ENCODE peak calls at places on chromosomes 5 and 9, in six cellular contexts. E, D, R, U, W and Q are unnamed samples.

GRCh38 chr9:4497855-4498254 is 7.6 kb downstream of the SLC1A1 start:
- DNase-seq in W (no peak), R (no peak), D (peak; percentile 65), U (no peak), E (no peak), Q (no peak)

GRCh38 chr5:168311061-168311566 is 19.7 kb downstream of the WWC1 start:
- DNase-seq in D (no peak), W (no peak), R (no peak), E (no peak), U (no peak), Q (no peak)

GRCh38 chr5:103703617-103704016 is 141.0 kb upstream of the NUDT12 start:
- DNase-seq in R (no peak), W (no peak), D (no peak), U (no peak), E (no peak), Q (no peak)

GRCh38 chr9:120885968-120886367 is 9.0 kb upstream of the PHF19 start:
- DNase-seq in R (no peak), E (no peak), D (no peak), U (no peak), W (no peak), Q (no peak)

GRCh38 chr5:28473531-28474107 is 1435.2 kb upstream of the CDH9 start:
- DNase-seq in D (peak; percentile 10), E (no peak), W (peak; percentile 2), R (no peak), U (no peak), Q (no peak)

GRCh38 chr5:163578652-163579051 is 73.2 kb downstream of the MAT2B start:
- DNase-seq in D (no peak), E (no peak), U (no peak), W (no peak), R (no peak), Q (no peak)

GRCh38 chr9:127214421-127215265 is 49.9 kb upstream of the GARNL3 start:
- DNase-seq in R (peak; percentile 73), W (no peak), U (no peak), D (peak; percentile 53), E (peak; percentile 52), Q (no peak)

GRCh38 chr9:25827626-25828025 is 149.4 kb upstream of the TUSC1 start:
- DNase-seq in U (no peak), W (no peak), E (no peak), R (no peak), D (no peak), Q (no peak)

GRCh38 chr5:66661149-66661548 is 65.0 kb downstream of the MAST4 start:
- DNase-seq in D (peak; percentile 94), R (no peak), W (no peak), U (no peak), E (peak; percentile 54), Q (no peak)

GRCh38 chr5:160071521-160072299 is 47.5 kb downstream of the PWWP2A start:
- DNase-seq in E (peak; percentile 16), R (no peak), U (no peak), W (no peak), D (no peak), Q (no peak)

GRCh38 chr5:84091400-84091799 is 293.3 kb downstream of the EDIL3 start:
- DNase-seq in E (no peak), W (no peak), U (no peak), D (no peak), R (no peak), Q (no peak)

GRCh38 chr5:93886917-93887361 is 145.5 kb upstream of the POU5F2 start:
- DNase-seq in R (no peak), W (no peak), D (no peak), E (no peak), U (no peak), Q (no peak)

GRCh38 chr5:411728-412127 is 31.2 kb upstream of the EXOC3 start:
- DNase-seq in R (peak; percentile 45), U (no peak), E (no peak), D (no peak), W (no peak), Q (peak; percentile 33)

GRCh38 chr9:136576269-136576626 is 30.4 kb upstream of the NOTCH1 start:
- DNase-seq in W (peak; percentile 50), R (peak; percentile 91), U (no peak), E (no peak), D (peak; percentile 36), Q (no peak)

GRCh38 chr5:180804129-180804601 is 1.6 kb upstream of the MGAT1 start:
- DNase-seq in E (no peak), R (peak; percentile 64), D (no peak), W (no peak), U (no peak), Q (no peak)

GRCh38 chr9:33138768-33139167 is 28.4 kb downstream of the B4GALT1 start:
- DNase-seq in U (no peak), D (no peak), W (no peak), R (peak; percentile 58), E (no peak), Q (no peak)

GRCh38 chr9:79134654-79135053 is 437.1 kb upstream of the TLE4 start:
- DNase-seq in U (no peak), W (no peak), E (no peak), R (no peak), D (peak; percentile 71), Q (no peak)

GRCh38 chr9:131640438-131641181 is 95.3 kb downstream of the PRRT1B start:
- DNase-seq in E (no peak), R (no peak), U (no peak), W (no peak), D (peak; percentile 58), Q (peak; percentile 50)

GRCh38 chr9:4382722-4383317 is 83.0 kb upstream of the GLIS3 start:
- DNase-seq in U (peak; percentile 8), E (no peak), W (no peak), R (no peak), D (peak; percentile 21), Q (no peak)

GRCh38 chr5:150180241-150181027 is 9.4 kb upstream of the SLC6A7 start:
- DNase-seq in W (no peak), U (no peak), D (peak; percentile 30), R (peak; percentile 99), E (peak; percentile 73), Q (peak; percentile 77)

GRCh38 chr5:82473262-82473661 is 195.1 kb upstream of the RPS23 start:
- DNase-seq in E (no peak), R (no peak), U (no peak), D (no peak), W (no peak), Q (no peak)

GRCh38 chr5:168714046-168714445 is 134.9 kb upstream of the PANK3 start:
- DNase-seq in U (no peak), R (no peak), W (no peak), D (peak; percentile 56), E (no peak), Q (no peak)

GRCh38 chr5:60677831-60678664 is 21.9 kb downstream of the DEPDC1B start:
- DNase-seq in D (peak; percentile 36), E (no peak), W (peak; percentile 23), R (no peak), U (no peak), Q (no peak)
- TF ChIP-seq CTCF in D (peak; percentile 37), E (peak; percentile 52), W (peak; percentile 38), R (peak; percentile 43), U (peak; percentile 45), Q (peak; percentile 58)

DNA sequence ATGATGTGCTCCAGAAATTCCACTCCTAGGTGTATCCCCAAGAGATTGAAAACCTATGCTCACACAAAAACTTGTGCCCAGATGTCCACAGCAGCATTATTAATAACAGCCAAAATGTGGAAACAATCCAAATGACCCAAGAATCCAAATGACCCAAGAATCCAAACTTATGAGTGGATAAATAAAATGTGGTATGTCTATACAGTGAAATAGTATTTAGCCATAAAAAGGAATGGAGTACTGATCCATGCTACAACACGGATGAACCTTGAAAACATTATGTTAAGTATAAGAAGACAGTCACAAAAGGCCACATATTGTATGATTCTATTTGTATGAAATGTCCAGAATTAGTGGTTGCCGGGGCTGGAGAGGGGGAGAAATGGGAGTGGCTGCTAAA is 80.3 kb downstream of the PSD2 start:
- DNase-seq in E (no peak), W (no peak), D (no peak), R (no peak), U (no peak), Q (no peak)
- H3K27me3 ChIP-seq in E (no peaks in the 10 kb centered on the region), W (peaks cover 10% of the 10 kb centered on the region), D (peaks cover 13% of the 10 kb centered on the region), R (no peaks in the 10 kb centered on the region), U (no peaks in the 10 kb centered on the region), Q (no peaks in the 10 kb centered on the region)

GRCh38 chr9:37663926-37664325 is 13.2 kb downstream of the FRMPD1 start:
- DNase-seq in E (no peak), D (no peak), W (no peak), U (no peak), R (no peak), Q (no peak)

GRCh38 chr9:37669232-37669631 is 18.5 kb downstream of the FRMPD1 start:
- DNase-seq in U (no peak), E (no peak), D (no peak), W (no peak), R (no peak), Q (no peak)

DNA sequence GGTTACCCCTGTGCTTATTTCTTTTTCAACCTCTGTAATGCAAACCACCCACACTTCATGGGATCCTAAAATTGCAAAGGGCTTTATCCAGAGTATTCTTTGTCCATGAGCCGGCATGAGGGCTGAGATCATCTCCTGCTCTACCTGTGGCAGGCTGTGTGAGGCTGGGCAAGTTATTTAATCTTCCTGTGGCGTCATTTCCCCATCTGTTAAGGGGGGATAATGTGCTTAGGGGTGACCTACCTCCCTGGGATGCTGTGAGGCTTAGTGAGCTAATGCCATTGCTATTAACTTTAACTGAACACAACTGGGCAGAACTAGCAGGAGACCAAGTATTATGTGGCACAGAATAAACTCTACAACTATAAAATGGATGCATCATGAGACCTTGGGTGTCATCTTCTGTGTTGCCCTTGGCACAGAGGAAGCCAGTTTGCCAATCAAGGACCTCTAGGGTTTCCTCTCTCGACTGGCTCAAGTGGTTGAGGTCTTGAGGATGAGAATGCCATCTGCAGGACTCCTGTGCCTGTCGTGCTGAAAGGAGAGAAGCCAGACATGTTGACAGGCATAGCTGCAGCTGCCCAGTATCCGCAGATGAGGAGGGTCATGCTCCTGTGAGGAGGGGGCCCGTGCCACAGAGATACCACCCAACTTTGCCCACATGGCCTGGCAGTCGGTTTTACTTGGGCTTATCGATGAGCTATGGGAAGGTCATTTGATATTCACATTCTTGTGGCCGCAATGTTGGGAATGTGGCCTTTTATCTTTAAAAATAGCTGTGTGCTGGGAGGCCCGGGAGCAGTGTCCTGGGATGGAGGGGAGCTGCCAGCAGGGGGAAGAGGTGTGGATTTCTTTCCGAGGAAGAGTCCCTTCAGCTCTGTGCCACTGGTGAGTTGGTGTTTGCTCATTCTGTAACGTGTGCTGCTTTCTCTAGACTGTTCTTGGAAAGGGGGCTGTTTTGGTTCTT is 17.2 kb downstream of the FRMPD1 start:
- DNase-seq in W (no peak), R (no peak), U (no peak), E (no peak), D (no peak), Q (no peak)
- TF ChIP-seq CTCF in W (no peak), R (no peak), U (no peak), E (peak; percentile 25), D (no peak), Q (no peak)

DNA sequence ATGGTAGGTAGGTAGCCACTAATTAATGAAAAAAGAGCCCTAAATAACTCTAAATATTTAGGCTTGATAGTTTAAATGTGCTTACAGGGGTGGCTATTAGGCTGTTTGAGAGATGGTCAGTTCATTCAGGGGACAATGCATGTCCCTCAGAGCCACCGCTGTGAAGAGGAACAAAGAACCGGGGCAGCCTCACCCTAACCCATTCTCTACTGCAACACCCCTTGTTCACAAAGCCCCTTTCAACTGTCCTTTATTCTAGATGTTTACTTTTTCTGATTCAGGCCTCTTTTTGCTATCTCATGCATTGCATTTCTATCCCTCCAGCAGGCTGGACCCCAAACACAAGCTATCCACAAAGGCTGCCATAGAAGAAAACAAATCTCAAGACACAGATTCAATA is 906.7 kb downstream of the NR2F1-AS1 start:
- DNase-seq in U (no peak), R (no peak), E (no peak), W (no peak), D (no peak), Q (no peak)
- H3K27me3 ChIP-seq in U (no peaks in the 10 kb centered on the region), R (no peaks in the 10 kb centered on the region), E (no peaks in the 10 kb centered on the region), W (no peaks in the 10 kb centered on the region), D (no peaks in the 10 kb centered on the region), Q (no peaks in the 10 kb centered on the region)

GRCh38 chr9:98118640-98119601 is at the start of gene TRIM14:
- DNase-seq in R (no peak), D (peak; percentile 72), U (peak; percentile 81), E (peak; percentile 37), W (no peak), Q (no peak)
- TF ChIP-seq CTCF in R (no peak), D (peak; percentile 12), U (peak; percentile 34), E (peak; percentile 18), W (peak; percentile 27), Q (no peak)